ENCODE peak calls at places on chromosomes 3 and 15, in seven cellular contexts. A is neural progenitor cell; N is upper lobe of right lung; F is AG04450; L is cardiac muscle cell; Z is left ventricle myocardium inferior; M is CD4-positive, alpha-beta T cell. O is an unnamed sample.

GRCh38 chr3:128787256-128788253 is 61.6 kb downstream of the RAB7A start:
- DNase-seq in A (peak; percentile 57), N (no peak), F (no peak), L (no peak), Z (no peak), M (no peak), O (no peak)

GRCh38 chr3:139358857-139359562 is 15.2 kb downstream of the MRPS22 start:
- DNase-seq in A (peak; percentile 78), N (no peak), F (no peak), L (no peak), Z (no peak), M (no peak), O (no peak)

GRCh38 chr3:42819351-42819965 is 10.2 kb downstream of the ACKR2 start:
- DNase-seq in A (peak; percentile 48), N (no peak), F (no peak), L (peak; percentile 46), Z (no peak), M (no peak), O (no peak)

GRCh38 chr3:14265246-14265962 is 86.8 kb downstream of the LSM3 start:
- DNase-seq in A (no peak), N (no peak), F (no peak), L (no peak), Z (no peak), M (no peak), O (no peak)

GRCh38 chr3:123605789-123606234 is 21.0 kb upstream of the HACD2 start:
- DNase-seq in A (no peak), N (no peak), F (no peak), L (no peak), Z (no peak), M (no peak), O (no peak)

GRCh38 chr15:59279023-59279422 is 72.4 kb downstream of the LDHAL6B start:
- DNase-seq in A (no peak), N (no peak), F (no peak), L (no peak), Z (no peak), M (no peak), O (no peak)

GRCh38 chr3:129162729-129163579 is 2.1 kb upstream of the ISY1 start:
- DNase-seq in A (peak; percentile 51), N (no peak), F (no peak), L (no peak), Z (no peak), M (no peak), O (no peak)

GRCh38 chr3:38579551-38580449 is 69.7 kb downstream of the SCN5A start:
- DNase-seq in A (no peak), N (peak; percentile 29), F (no peak), L (peak; percentile 69), Z (peak; percentile 61), M (no peak), O (no peak)

GRCh38 chr3:82707035-82707434 is 945.6 kb upstream of the GBE1 start:
- DNase-seq in A (peak; percentile 15), N (no peak), F (no peak), L (peak; percentile 9), Z (no peak), M (no peak), O (no peak)

GRCh38 chr3:150363420-150363819 is 44.7 kb upstream of the TSC22D2 start:
- DNase-seq in A (no peak), N (no peak), F (no peak), L (no peak), Z (no peak), M (no peak), O (no peak)

GRCh38 chr15:25701716-25702465 is 161.2 kb downstream of the ATP10A start:
- DNase-seq in A (no peak), N (peak; percentile 39), F (no peak), L (no peak), Z (no peak), M (no peak), O (no peak)

GRCh38 chr15:70100495-70101331 is 3.0 kb upstream of the TLE3 start:
- DNase-seq in A (peak; percentile 80), N (peak; percentile 80), F (no peak), L (peak; percentile 72), Z (peak; percentile 39), M (peak; percentile 56), O (peak; percentile 59)

GRCh38 chr3:146544013-146544928 is at the start of gene PLSCR1:
- DNase-seq in A (peak; percentile 77), N (peak; percentile 97), F (peak; percentile 82), L (peak; percentile 81), Z (peak; percentile 93), M (peak; percentile 40), O (peak; percentile 53)

GRCh38 chr3:146543461-146544012 is 870 bp downstream of the PLSCR1 start:
- DNase-seq in A (no peak), N (no peak), F (no peak), L (peak; percentile 25), Z (no peak), M (no peak), O (no peak)

GRCh38 chr3:146540978-146541377 is 3.4 kb downstream of the PLSCR1 start:
- DNase-seq in A (no peak), N (no peak), F (no peak), L (no peak), Z (no peak), M (no peak), O (no peak)

GRCh38 chr3:146542179-146542578 is 2.2 kb downstream of the PLSCR1 start:
- DNase-seq in A (no peak), N (no peak), F (no peak), L (no peak), Z (no peak), M (no peak), O (no peak)

GRCh38 chr3:146542968-146543367 is 1.4 kb downstream of the PLSCR1 start:
- DNase-seq in A (no peak), N (no peak), F (no peak), L (no peak), Z (no peak), M (no peak), O (no peak)
- H3K27ac ChIP-seq in A (no peak overlapping the region), N (peak overlapping the region; percentile 97), F (no peak overlapping the region), L (no peak overlapping the region), Z (peak overlapping the region; percentile 95), M (no peak overlapping the region), O (no peak overlapping the region)

GRCh38 chr3:121834079-121834730 is 655 bp downstream of the IQCB1 start:
- DNase-seq in A (peak; percentile 38), N (no peak), F (no peak), L (peak; percentile 26), Z (no peak), M (no peak), O (no peak)

GRCh38 chr3:121839962-121840361 is 5.0 kb downstream of the EAF2 start:
- DNase-seq in A (no peak), N (no peak), F (no peak), L (no peak), Z (no peak), M (no peak), O (no peak)

GRCh38 chr3:121836069-121836468 is 1.1 kb downstream of the EAF2 start:
- DNase-seq in A (no peak), N (no peak), F (no peak), L (no peak), Z (no peak), M (no peak), O (no peak)

GRCh38 chr3:121834734-121835709 is at the start of the genes EAF2 and IQCB1:
- DNase-seq in A (peak; percentile 97), N (peak; percentile 98), F (peak; percentile 86), L (peak; percentile 97), Z (peak; percentile 93), M (peak; percentile 96), O (peak; percentile 97)
- H3K27ac ChIP-seq in A (no peak within 1 kb of the TSS), N (peak within 1 kb of the TSS; percentile 85), F (peak within 1 kb of the TSS; percentile 69), L (peak within 1 kb of the TSS; percentile 39), Z (peak within 1 kb of the TSS; percentile 79), M (peak within 1 kb of the TSS; percentile 84), O (peak within 1 kb of the TSS; percentile 87)

GRCh38 chr15:66768984-66769383 is 66.9 kb downstream of the SMAD6 start:
- DNase-seq in A (no peak), N (peak; percentile 80), F (no peak), L (no peak), Z (no peak), M (no peak), O (no peak)

GRCh38 chr15:66764067-66764428 is 62.0 kb downstream of the SMAD6 start:
- DNase-seq in A (no peak), N (no peak), F (no peak), L (no peak), Z (no peak), M (no peak), O (no peak)

GRCh38 chr15:66765478-66766281 is 63.6 kb downstream of the SMAD6 start:
- DNase-seq in A (no peak), N (peak; percentile 88), F (no peak), L (no peak), Z (peak; percentile 9), M (no peak), O (no peak)

GRCh38 chr15:66767370-66767769 is 65.3 kb downstream of the SMAD6 start:
- DNase-seq in A (no peak), N (peak; percentile 46), F (no peak), L (no peak), Z (no peak), M (no peak), O (no peak)

DNA sequence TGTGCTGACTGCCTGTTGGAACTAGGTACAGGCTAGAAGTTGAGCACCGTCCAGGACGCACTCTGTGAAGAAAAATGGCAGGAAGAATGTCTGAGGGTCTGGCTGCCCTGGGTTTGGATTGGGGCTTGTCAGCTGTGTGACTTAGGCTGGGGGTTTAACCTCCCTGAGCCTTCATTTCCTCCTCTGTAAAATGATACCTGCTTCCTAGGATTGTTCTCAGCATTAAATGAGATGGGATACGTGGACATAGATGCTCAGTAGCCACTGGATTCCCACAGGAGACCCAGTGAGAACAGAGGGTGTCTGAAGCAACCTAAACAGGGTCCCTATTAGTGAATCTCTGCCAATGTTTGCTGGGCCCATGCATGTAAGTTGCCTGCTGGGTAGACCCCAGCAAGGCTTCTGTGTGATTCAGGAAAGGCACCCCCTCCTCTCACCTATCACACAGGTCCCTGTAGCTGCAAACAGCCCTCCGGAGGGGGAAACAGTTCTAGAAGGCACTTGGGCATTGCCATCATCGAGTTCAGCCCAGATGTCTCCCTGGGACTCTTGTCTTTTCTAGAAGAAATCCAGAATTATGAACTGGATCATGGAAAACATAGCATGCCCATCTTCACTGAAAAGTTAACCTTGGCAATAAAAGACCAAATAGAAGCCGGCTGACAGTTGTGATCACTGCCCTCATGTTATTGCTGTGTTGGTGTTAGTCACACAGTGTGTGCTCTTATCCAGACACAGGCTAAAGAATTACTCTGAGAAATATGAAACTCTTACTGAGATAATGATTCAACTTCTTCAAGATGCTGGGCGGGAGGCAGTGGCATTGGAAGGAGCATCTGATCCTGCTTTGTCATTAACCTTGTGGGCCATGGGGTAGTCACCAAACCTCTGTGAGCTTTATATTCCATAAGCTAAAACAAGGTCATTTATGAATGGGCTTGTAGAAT is 64.5 kb downstream of the SMAD6 start:
- DNase-seq in A (no peak), N (peak; percentile 4), F (no peak), L (no peak), Z (no peak), M (no peak), O (no peak)
- H3K27ac ChIP-seq in A (no peak overlapping the region), N (peak overlapping the region; percentile 15), F (no peak overlapping the region), L (peak overlapping the region; percentile 87), Z (peak overlapping the region; percentile 93), M (no peak overlapping the region), O (no peak overlapping the region)

DNA sequence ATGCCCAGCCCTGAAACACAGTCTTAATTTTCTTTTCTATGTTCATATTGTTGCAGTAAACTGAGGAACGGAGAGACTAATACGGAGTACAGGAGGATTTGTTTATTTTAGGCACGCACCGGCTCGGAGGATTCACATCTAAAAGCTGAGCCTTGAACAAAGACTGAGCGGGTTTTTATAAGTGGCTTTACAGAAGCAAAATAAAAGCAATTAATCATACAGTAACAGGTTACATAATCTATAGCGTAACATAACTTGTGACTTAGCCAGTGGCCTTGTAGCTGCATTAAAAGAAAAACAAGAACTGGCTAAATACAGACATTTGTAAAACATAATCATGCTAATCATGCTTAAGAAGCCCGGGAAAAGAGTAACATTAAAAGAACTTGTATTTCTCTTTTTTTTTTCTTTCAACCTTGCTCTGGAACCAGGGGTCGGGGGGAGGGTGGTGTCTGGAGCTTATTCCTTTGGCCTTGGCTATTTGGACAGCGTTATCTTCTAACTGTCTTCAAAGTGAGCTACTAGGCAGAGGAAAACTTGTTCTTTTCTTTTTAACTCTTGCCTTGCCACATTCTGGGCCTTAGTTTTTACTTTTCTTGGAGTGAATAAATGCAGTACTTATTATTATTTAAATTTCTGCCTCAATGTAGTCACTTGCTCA is 17.5 kb downstream of the NUSAP1 start:
- DNase-seq in A (no peak), N (no peak), F (no peak), L (peak; percentile 39), Z (no peak), M (no peak), O (no peak)
- H3K27ac ChIP-seq in A (no peak overlapping the region), N (no peak overlapping the region), F (no peak overlapping the region), L (peak overlapping the region; percentile 50), Z (no peak overlapping the region), M (no peak overlapping the region), O (no peak overlapping the region)